ENCODE peak calls at places on chromosomes 7 and 10, in seven cellular contexts. C is sigmoid colon, L is psoas muscle, W is pancreas, J is heart right ventricle, F is colonic mucosa, V is A549. P is an unnamed sample. For H3K9me3, the result is how much of the 10 kb centered on the place peaks cover.

GRCh38 chr10:77715081-77715480 is 77.5 kb upstream of the KCNMA1 start:
- DNase-seq in C (no peak), L (no peak), W (no peak), J (no peak), F (no peak), V (peak), P (peak)

GRCh38 chr10:77490915-77491314 is 146.7 kb downstream of the KCNMA1 start:
- DNase-seq in C (no peak), L (no peak), W (no peak), J (no peak), F (no peak), V (no peak), P (no peak)

GRCh38 chr7:90520484-90520883 is 51.0 kb downstream of the PTTG1IP2 start:
- DNase-seq in C (no peak), L (no peak), W (no peak), J (no peak), F (no peak), V (no peak), P (no peak)

GRCh38 chr10:7702288-7702812 is 766 bp upstream of the ITIH2 start:
- DNase-seq in C (no peak), L (no peak), W (no peak), J (no peak), F (no peak), V (no peak), P (no peak)

GRCh38 chr10:129491123-129491734 is 24.2 kb downstream of the MGMT start:
- DNase-seq in C (no peak), L (no peak), W (no peak), J (no peak), F (no peak), V (peak), P (no peak)

GRCh38 chr7:132080967-132081668 is 495.2 kb downstream of the PLXNA4 start:
- DNase-seq in C (peak), L (no peak), W (no peak), J (no peak), F (no peak), V (no peak), P (peak)

GRCh38 chr10:60714242-60714641 is 64.0 kb upstream of the CDK1 start:
- DNase-seq in C (no peak), L (no peak), W (no peak), J (no peak), F (no peak), V (no peak), P (peak)

GRCh38 chr10:78335691-78336401 is 302.2 kb downstream of the RPS24 start:
- DNase-seq in C (peak), L (peak), W (no peak), J (peak), F (peak), V (no peak), P (no peak)

GRCh38 chr7:54687518-54688212 is 71.3 kb downstream of the SEC61G start:
- DNase-seq in C (no peak), L (no peak), W (no peak), J (no peak), F (peak), V (peak), P (no peak)

GRCh38 chr7:143361552-143362125 is 874 bp downstream of the FAM131B start:
- DNase-seq in C (peak), L (no peak), W (no peak), J (no peak), F (no peak), V (no peak), P (no peak)

GRCh38 chr7:134154581-134155130 is 27.5 kb downstream of the LRGUK start:
- DNase-seq in C (no peak), L (no peak), W (no peak), J (no peak), F (no peak), V (no peak), P (no peak)

GRCh38 chr10:113108180-113108835 is 158.3 kb downstream of the TCF7L2 start:
- DNase-seq in C (no peak), L (no peak), W (no peak), J (peak), F (peak), V (peak), P (no peak)

GRCh38 chr7:91292506-91292905 is 28.3 kb downstream of the FZD1 start:
- DNase-seq in C (no peak), L (no peak), W (no peak), J (no peak), F (no peak), V (no peak), P (no peak)

GRCh38 chr7:101410743-101411476 is 48.2 kb downstream of the COL26A1 start:
- DNase-seq in C (no peak), L (no peak), W (peak), J (peak), F (peak), V (peak), P (no peak)

GRCh38 chr10:97731346-97732051 is 5.4 kb upstream of the ZFYVE27 start:
- DNase-seq in C (peak), L (peak), W (peak), J (no peak), F (peak), V (peak), P (peak)

GRCh38 chr7:29596593-29597178 is 33.1 kb downstream of the PRR15 start:
- DNase-seq in C (no peak), L (no peak), W (no peak), J (no peak), F (no peak), V (no peak), P (peak)

GRCh38 chr10:129415261-129416135 is 51.5 kb upstream of the MGMT start:
- DNase-seq in C (no peak), L (no peak), W (no peak), J (no peak), F (peak), V (no peak), P (no peak)

GRCh38 chr7:786472-787255 is 45.6 kb upstream of the SUN1 start:
- DNase-seq in C (peak), L (peak), W (peak), J (peak), F (peak), V (peak), P (peak)

GRCh38 chr10:11403116-11403515 is 208.3 kb downstream of the USP6NL start:
- DNase-seq in C (no peak), L (no peak), W (no peak), J (no peak), F (peak), V (no peak), P (peak)

GRCh38 chr7:46908770-46909169 is 673.1 kb downstream of the TNS3 start:
- DNase-seq in C (no peak), L (no peak), W (no peak), J (no peak), F (no peak), V (no peak), P (no peak)

GRCh38 chr7:123666492-123666891 is 10.8 kb downstream of the LMOD2 start:
- DNase-seq in C (no peak), L (no peak), W (no peak), J (no peak), F (no peak), V (no peak), P (no peak)

GRCh38 chr7:124701955-124702354 is 63.6 kb downstream of the GPR37 start:
- DNase-seq in C (no peak), L (no peak), W (no peak), J (no peak), F (no peak), V (no peak), P (no peak)

GRCh38 chr10:71784679-71785272 is 11.5 kb upstream of the VSIR start:
- DNase-seq in C (no peak), L (no peak), W (peak), J (no peak), F (no peak), V (no peak), P (no peak)

GRCh38 chr7:73907554-73908122 is 46.7 kb downstream of the TMEM270 start:
- DNase-seq in C (peak), L (no peak), W (peak), J (no peak), F (no peak), V (no peak), P (no peak)

GRCh38 chr7:44400033-44400511 is 74.7 kb upstream of the CAMK2B start:
- DNase-seq in C (no peak), L (no peak), W (no peak), J (no peak), F (no peak), V (no peak), P (no peak)

GRCh38 chr10:86345296-86346168 is 21.1 kb downstream of the GRID1 start:
- DNase-seq in C (peak), L (no peak), W (peak), J (no peak), F (no peak), V (peak), P (peak)

GRCh38 chr10:77532068-77532467 is 105.5 kb downstream of the KCNMA1 start:
- DNase-seq in C (no peak), L (no peak), W (no peak), J (no peak), F (no peak), V (no peak), P (no peak)

GRCh38 chr10:50882540-50882983 is 2.9 kb downstream of the A1CF start:
- DNase-seq in C (no peak), L (no peak), W (no peak), J (no peak), F (no peak), V (no peak), P (no peak)

GRCh38 chr10:3832022-3832786 is 47.2 kb upstream of the KLF6 start:
- DNase-seq in C (no peak), L (no peak), W (no peak), J (no peak), F (no peak), V (no peak), P (no peak)

GRCh38 chr10:3827768-3828403 is 42.9 kb upstream of the KLF6 start:
- DNase-seq in C (no peak), L (no peak), W (no peak), J (no peak), F (no peak), V (no peak), P (no peak)

GRCh38 chr10:3828404-3829192 is 43.6 kb upstream of the KLF6 start:
- DNase-seq in C (peak), L (no peak), W (no peak), J (no peak), F (no peak), V (no peak), P (peak)

GRCh38 chr10:3829193-3830050 is 44.4 kb upstream of the KLF6 start:
- DNase-seq in C (no peak), L (no peak), W (no peak), J (no peak), F (no peak), V (no peak), P (no peak)

GRCh38 chr10:3830946-3831345 is 45.9 kb upstream of the KLF6 start:
- DNase-seq in C (no peak), L (no peak), W (no peak), J (no peak), F (no peak), V (no peak), P (no peak)
- H3K9me3 ChIP-seq in C (under half), L (under half), W (under half), J (under half), F (under half), V (under half), P (under half)

GRCh38 chr7:158108646-158109293 is 478.9 kb downstream of the PTPRN2 start:
- DNase-seq in C (no peak), L (no peak), W (no peak), J (no peak), F (no peak), V (no peak), P (no peak)
- H3K4me3 ChIP-seq in C (no peak), L (no peak), W (no peak), J (no peak), F (no peak), V (no peak), P (no peak)

DNA sequence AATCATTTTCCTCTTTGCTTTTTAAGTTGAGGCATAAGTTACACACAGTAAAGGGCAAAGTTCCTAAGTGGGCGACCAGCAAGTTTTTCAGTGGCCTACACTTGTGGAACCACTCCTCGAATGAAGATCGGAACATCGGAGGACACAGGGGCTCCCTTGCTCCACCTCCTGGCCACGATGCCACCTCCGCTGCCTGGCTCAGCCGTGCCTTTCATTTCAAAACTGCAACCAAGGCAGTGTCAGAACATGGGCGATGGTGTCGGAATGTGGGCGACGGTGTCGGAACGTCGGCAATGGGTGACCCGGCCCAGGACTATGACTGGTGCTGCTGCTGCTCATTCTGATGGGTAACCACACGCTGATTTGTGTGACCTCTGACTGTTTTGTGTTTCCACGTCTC is 9.6 kb upstream of the VIPR2 start:
- DNase-seq in C (no peak), L (no peak), W (no peak), J (no peak), F (no peak), V (no peak), P (no peak)
- H3K9me3 ChIP-seq in C (under half), L (under half), W (under half), J (under half), F (under half), V (under half), P (under half)

GRCh38 chr7:27129729-27130539 is 623 bp downstream of the HOXA4 start:
- DNase-seq in C (peak), L (peak), W (no peak), J (no peak), F (peak), V (no peak), P (peak)
- H3K4me3 ChIP-seq in C (peak), L (peak), W (peak), J (peak), F (peak), V (peak), P (peak)

P was measured in small intestine.